ENCODE peak calls at places on chromosomes 12 and 14, in ten cellular contexts. R, D, C, O, Z, U, N, W, Y and E are unnamed samples.

GRCh38 chr12:20369164-20370000 is 1.0 kb downstream of the PDE3A start:
- DNase-seq in R (peak; percentile 71), D (peak; percentile 39), C (peak; percentile 34), O (peak; percentile 5), Z (no peak), U (peak; percentile 21), N (no peak), W (peak; percentile 94), Y (peak; percentile 57), E (peak; percentile 49)

GRCh38 chr14:104680056-104680805 is 9.2 kb upstream of the INF2 start:
- DNase-seq in R (peak; percentile 35), D (peak; percentile 85), C (peak; percentile 79), O (no peak), Z (no peak), U (peak; percentile 85), N (no peak), W (peak; percentile 79), Y (no peak), E (no peak)

GRCh38 chr12:65755596-65755978 is 68.7 kb upstream of the HMGA2 start:
- DNase-seq in R (no peak), D (peak; percentile 36), C (no peak), O (no peak), Z (no peak), U (no peak), N (no peak), W (no peak), Y (no peak), E (no peak)

GRCh38 chr12:42969357-42969756 is 379.8 kb upstream of the PRICKLE1 start:
- DNase-seq in R (no peak), D (no peak), C (no peak), O (no peak), Z (no peak), U (no peak), N (no peak), W (no peak), Y (no peak), E (no peak)

GRCh38 chr12:106585862-106586534 is 3.2 kb downstream of the RFX4 start:
- DNase-seq in R (no peak), D (no peak), C (no peak), O (no peak), Z (no peak), U (no peak), N (no peak), W (no peak), Y (no peak), E (no peak)

GRCh38 chr14:31937730-31938346 is 139.3 kb upstream of the ARHGAP5 start:
- DNase-seq in R (no peak), D (peak; percentile 86), C (peak; percentile 54), O (no peak), Z (peak; percentile 91), U (peak; percentile 75), N (no peak), W (peak; percentile 67), Y (no peak), E (no peak)

GRCh38 chr14:95359974-95360826 is 40.5 kb upstream of the CLMN start:
- DNase-seq in R (no peak), D (no peak), C (no peak), O (no peak), Z (no peak), U (no peak), N (no peak), W (no peak), Y (peak; percentile 83), E (peak; percentile 74)

GRCh38 chr12:88529531-88530488 is 50.5 kb downstream of the KITLG start:
- DNase-seq in R (no peak), D (no peak), C (no peak), O (no peak), Z (no peak), U (no peak), N (no peak), W (no peak), Y (no peak), E (no peak)

DNA sequence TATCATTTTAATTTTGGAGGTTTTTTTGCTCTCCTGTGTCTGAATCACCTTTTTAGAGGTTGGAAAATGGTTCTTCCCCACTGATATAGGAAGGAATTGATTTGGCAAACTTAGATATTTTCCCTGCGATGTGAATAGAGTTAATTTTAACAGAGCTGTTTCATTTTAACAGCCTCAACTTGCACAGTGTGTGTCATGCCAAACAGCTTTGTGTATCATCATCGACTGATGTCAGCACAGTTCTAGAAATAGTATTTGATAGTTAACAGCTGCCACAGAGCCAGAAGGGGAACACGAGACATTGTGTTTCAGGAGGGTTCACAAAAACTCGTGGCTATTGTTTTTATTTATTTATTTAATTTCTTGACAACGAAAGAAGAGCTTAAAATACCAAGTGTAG is 243.2 kb upstream of the FOXN3 start:
- DNase-seq in R (no peak), D (peak; percentile 84), C (no peak), O (no peak), Z (no peak), U (no peak), N (no peak), W (no peak), Y (no peak), E (no peak)
- H3K4me3 ChIP-seq in R (no peak overlapping the region), D (no peak overlapping the region), C (no peak overlapping the region), O (no peak overlapping the region), Z (no peak overlapping the region), U (no peak overlapping the region), N (no peak overlapping the region), W (no peak overlapping the region), Y (no peak overlapping the region), E (no peak overlapping the region)

GRCh38 chr14:24315243-24315806 is 4.0 kb downstream of the LTB4R start:
- DNase-seq in R (no peak), D (no peak), C (no peak), O (no peak), Z (no peak), U (no peak), N (no peak), W (no peak), Y (no peak), E (no peak)

GRCh38 chr14:24312736-24313507 is 1.6 kb downstream of the LTB4R start:
- DNase-seq in R (no peak), D (peak; percentile 22), C (no peak), O (no peak), Z (no peak), U (no peak), N (no peak), W (peak; percentile 74), Y (peak; percentile 51), E (no peak)

GRCh38 chr14:24315807-24316596 is 4.7 kb downstream of the LTB4R start:
- DNase-seq in R (peak; percentile 62), D (no peak), C (no peak), O (no peak), Z (no peak), U (no peak), N (no peak), W (no peak), Y (peak; percentile 48), E (peak; percentile 56)

GRCh38 chr14:24313912-24314311 is 2.6 kb downstream of the LTB4R start:
- DNase-seq in R (no peak), D (no peak), C (no peak), O (no peak), Z (no peak), U (no peak), N (no peak), W (no peak), Y (no peak), E (no peak)

DNA sequence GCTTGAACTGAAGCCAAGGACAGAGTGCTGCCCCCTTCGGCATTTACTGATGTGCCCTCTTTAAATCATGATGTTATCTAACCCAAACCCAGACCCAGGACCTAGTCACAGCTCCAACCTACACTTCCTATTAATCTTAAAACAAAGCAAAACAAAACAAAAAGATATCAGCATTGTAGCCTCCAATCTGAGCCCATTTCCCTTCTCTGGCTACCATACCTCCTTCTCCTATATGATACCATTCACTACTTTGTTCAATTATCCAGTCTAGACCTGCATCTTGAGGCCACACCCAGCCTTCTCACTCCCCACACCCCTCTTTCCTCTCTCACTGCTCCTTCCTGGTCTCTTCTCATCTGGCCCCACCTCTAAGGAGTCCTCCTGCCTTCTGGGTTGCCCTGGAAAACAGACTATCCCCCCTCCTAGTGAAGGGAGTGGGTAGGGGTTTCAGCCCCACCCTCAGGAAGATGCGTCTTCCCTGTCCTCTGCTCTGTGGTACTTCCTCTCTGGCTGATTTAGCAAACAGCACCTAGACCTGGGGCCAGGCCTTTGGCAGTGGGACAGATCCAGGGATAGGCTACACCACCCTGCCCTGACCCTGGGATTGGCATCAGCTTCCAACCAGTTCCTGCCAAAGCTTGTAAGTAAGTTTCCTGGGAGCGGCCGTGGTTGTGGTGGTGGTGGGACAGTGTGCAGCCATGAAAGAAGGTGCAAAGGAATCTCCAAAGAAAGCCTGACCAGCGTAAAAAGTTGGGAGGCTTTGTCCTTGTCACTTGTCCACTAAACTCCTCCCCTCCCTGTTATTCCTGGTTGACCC is 3.3 kb downstream of the LTB4R start:
- DNase-seq in R (no peak), D (no peak), C (no peak), O (no peak), Z (no peak), U (no peak), N (no peak), W (no peak), Y (no peak), E (no peak)
- H3K27ac ChIP-seq in R (no peak overlapping the region), D (no peak overlapping the region), C (peak overlapping the region; percentile 92), O (no peak overlapping the region), Z (no peak overlapping the region), U (no peak overlapping the region), N (peak overlapping the region; percentile 80), W (no peak overlapping the region), Y (no peak overlapping the region), E (peak overlapping the region; percentile 10)

GRCh38 chr12:75739916-75740315 is 228.5 kb upstream of the KRR1 start:
- DNase-seq in R (no peak), D (no peak), C (no peak), O (no peak), Z (no peak), U (no peak), N (no peak), W (no peak), Y (no peak), E (no peak)
- TF ChIP-seq POLR2A in R (no peak), D (no peak), C (no peak), O (no peak), Z (no peak), U (no peak), N (no peak), W (no peak), Y (no peak), E (no peak)

GRCh38 chr12:54379401-54380201 is 4.9 kb downstream of the ZNF385A start:
- DNase-seq in R (peak; percentile 93), D (peak; percentile 73), C (peak; percentile 91), O (no peak), Z (peak; percentile 74), U (peak; percentile 96), N (peak; percentile 93), W (peak; percentile 96), Y (peak; percentile 93), E (peak; percentile 85)

GRCh38 chr12:54375258-54375579 is 9.3 kb downstream of the ZNF385A start:
- DNase-seq in R (no peak), D (no peak), C (no peak), O (no peak), Z (no peak), U (no peak), N (no peak), W (no peak), Y (no peak), E (no peak)

GRCh38 chr12:54378791-54379400 is 5.6 kb downstream of the ZNF385A start:
- DNase-seq in R (peak; percentile 72), D (no peak), C (peak; percentile 71), O (no peak), Z (no peak), U (peak; percentile 88), N (no peak), W (peak; percentile 82), Y (peak; percentile 53), E (peak; percentile 63)

GRCh38 chr12:54376596-54377468 is 7.7 kb downstream of the ZNF385A start:
- DNase-seq in R (no peak), D (no peak), C (no peak), O (no peak), Z (no peak), U (no peak), N (no peak), W (no peak), Y (peak; percentile 70), E (no peak)

DNA sequence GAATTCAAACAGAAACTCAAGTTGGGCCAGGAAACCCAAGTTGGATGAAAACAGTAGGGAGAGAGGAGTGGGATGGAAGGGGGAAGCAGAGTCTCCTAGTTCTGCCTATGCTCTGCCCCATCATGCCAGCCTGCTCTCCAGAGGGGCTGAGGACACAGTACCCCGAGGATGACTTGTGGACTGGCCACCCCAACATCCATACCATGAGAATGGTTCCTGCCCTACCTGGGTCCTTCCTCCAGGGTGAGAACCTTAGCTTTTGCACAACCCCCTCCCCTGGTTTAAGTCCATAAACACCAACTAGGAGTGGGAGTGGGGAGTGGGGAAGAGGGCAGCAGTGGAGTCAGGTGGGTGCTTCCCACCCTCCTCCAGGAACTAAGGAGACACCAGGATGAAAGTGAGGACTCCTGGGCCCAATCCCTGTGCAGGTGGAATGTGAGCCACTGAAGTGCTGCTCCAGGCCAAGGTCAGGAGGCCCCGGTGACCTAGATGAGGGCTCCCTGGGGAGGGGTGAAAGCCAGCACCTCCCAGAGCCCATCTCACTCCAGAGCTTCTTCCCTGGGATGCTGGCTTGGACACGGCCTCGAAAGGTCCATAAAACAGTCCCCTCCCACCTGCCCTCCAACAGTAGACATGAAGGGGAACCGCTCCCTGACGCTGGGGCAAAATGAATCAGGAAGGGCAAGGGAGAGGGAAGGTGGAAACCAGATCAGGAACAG is 6.6 kb downstream of the ZNF385A start:
- DNase-seq in R (no peak), D (no peak), C (no peak), O (no peak), Z (no peak), U (no peak), N (no peak), W (no peak), Y (no peak), E (no peak)
- H3K4me3 ChIP-seq in R (no peak overlapping the region), D (no peak overlapping the region), C (no peak overlapping the region), O (no peak overlapping the region), Z (peak overlapping the region; percentile 66), U (peak overlapping the region; percentile 61), N (peak overlapping the region; percentile 73), W (peak overlapping the region; percentile 55), Y (no peak overlapping the region), E (no peak overlapping the region)